ENCODE peak calls at places on chromosomes 6 and 20, in five cellular contexts. F is sciatic nerve; W is activated T-cell treated with anti-CD3 and anti-CD28 coated beads, Interleukin-2, amount 50 U/mL, for 48 hours; H is skeletal muscle cell; O is DMS79. N is an unnamed sample.

GRCh38 chr6:36735110-36735971 is 37.7 kb downstream of the RAB44 start:
- DNase-seq in W (peak), F (peak), H (peak), O (peak), N (peak)

GRCh38 chr6:18177566-18177965 is 22.3 kb downstream of the KDM1B start:
- DNase-seq in W (no peak), F (no peak), H (no peak), O (no peak), N (no peak)

GRCh38 chr6:34697904-34698557 is 1.5 kb upstream of the ILRUN start:
- DNase-seq in H (no peak), O (no peak), W (no peak), F (no peak), N (no peak)

GRCh38 chr6:140779341-140779740 is 1353.4 kb upstream of the GJE1 start:
- DNase-seq in H (no peak), W (no peak), F (no peak), O (no peak), N (no peak)

GRCh38 chr20:45028424-45029136 is 62.3 kb downstream of the STK4 start:
- DNase-seq in H (no peak), O (no peak), W (no peak), F (no peak), N (no peak)

GRCh38 chr6:137214931-137215330 is 4.3 kb downstream of the IFNGR1 start:
- DNase-seq in H (no peak), F (no peak), O (no peak), W (no peak), N (no peak)

GRCh38 chr20:62693523-62693922 is 15.1 kb upstream of the NTSR1 start:
- DNase-seq in O (no peak), F (no peak), W (no peak), H (no peak), N (no peak)

GRCh38 chr6:118580585-118581419 is 32.7 kb downstream of the PLN start:
- DNase-seq in O (no peak), F (no peak), H (peak), W (no peak), N (no peak)

GRCh38 chr20:44540834-44541233 is 19.0 kb upstream of the SERINC3 start:
- DNase-seq in O (no peak), H (peak), W (no peak), F (no peak), N (no peak)

GRCh38 chr20:59939879-59940128 is 301 bp downstream of the PPP1R3D start:
- DNase-seq in O (no peak), W (no peak), H (no peak), F (no peak), N (no peak)

GRCh38 chr6:140001851-140002301 is 627.4 kb upstream of the CITED2 start:
- DNase-seq in O (no peak), F (no peak), H (no peak), W (no peak), N (no peak)

GRCh38 chr6:42318485-42318884 is 100.8 kb upstream of the MRPS10 start:
- DNase-seq in H (no peak), O (no peak), F (no peak), W (no peak), N (no peak)

GRCh38 chr6:36120539-36120938 is 9.8 kb upstream of the MAPK13 start:
- DNase-seq in F (no peak), W (peak), H (no peak), O (no peak), N (peak)

GRCh38 chr6:73739097-73739496 is 43.1 kb downstream of the CD109 start:
- DNase-seq in F (no peak), O (no peak), W (no peak), H (peak), N (no peak)